ENCODE peak calls at places on chromosome 13, in five cellular contexts. B, D, L, R and H are unnamed samples. For H3K27me3, the result is how much of the 10 kb centered on the place peaks cover.

GRCh38 chr13:75279834-75280369 is 202.1 kb downstream of the TBC1D4 start:
- DNase-seq in B (no peak), D (no peak), L (no peak), R (no peak), H (no peak)

GRCh38 chr13:42377640-42378382 is 105.9 kb downstream of the AKAP11 start:
- DNase-seq in B (no peak), L (no peak), D (no peak), R (no peak), H (no peak)

GRCh38 chr13:111855016-111855590 is 211.8 kb upstream of the SOX1 start:
- DNase-seq in R (no peak), D (no peak), B (no peak), L (no peak), H (no peak)

GRCh38 chr13:79604752-79605151 is 123.8 kb downstream of the NDFIP2 start:
- DNase-seq in L (no peak), B (no peak), R (no peak), D (no peak), H (peak)

GRCh38 chr13:50127726-50128291 is 112.6 kb downstream of the KCNRG start:
- DNase-seq in D (no peak), L (no peak), R (no peak), B (peak), H (no peak)

GRCh38 chr13:109211616-109212015 is 574.8 kb downstream of the IRS2 start:
- DNase-seq in B (no peak), L (no peak), D (no peak), R (no peak), H (peak)

GRCh38 chr13:19053561-19053960 is 128.1 kb downstream of the TUBA3C start:
- DNase-seq in R (no peak), D (no peak), L (no peak), B (no peak), H (no peak)

GRCh38 chr13:98476106-98476505 is 100.8 kb downstream of the STK24 start:
- DNase-seq in R (no peak), D (no peak), B (no peak), L (no peak), H (no peak)

GRCh38 chr13:110137677-110138008 is 169.3 kb downstream of the COL4A1 start:
- DNase-seq in L (peak), D (no peak), R (no peak), B (no peak), H (no peak)

GRCh38 chr13:110125157-110125556 is 181.8 kb downstream of the COL4A1 start:
- DNase-seq in D (no peak), R (no peak), B (no peak), L (no peak), H (no peak)

GRCh38 chr13:46339035-46339666 is 47.9 kb downstream of the RUBCNL start:
- DNase-seq in B (no peak), R (no peak), L (peak), D (no peak), H (peak)

GRCh38 chr13:85590231-85590931 is 208.8 kb downstream of the SLITRK6 start:
- DNase-seq in B (no peak), R (no peak), D (no peak), L (no peak), H (peak)

GRCh38 chr13:79679334-79679733 is 198.4 kb downstream of the NDFIP2 start:
- DNase-seq in D (peak), R (peak), L (peak), B (no peak), H (peak)

GRCh38 chr13:47933688-47934011 is 67.4 kb downstream of the SUCLA2 start:
- DNase-seq in B (no peak), D (no peak), L (no peak), R (no peak), H (peak)

GRCh38 chr13:27263438-27263837 is 7.2 kb upstream of the RASL11A start:
- DNase-seq in R (no peak), L (no peak), D (no peak), B (no peak), H (no peak)

GRCh38 chr13:99967884-99968520 is 3.6 kb downstream of the ZIC5 start:
- DNase-seq in R (no peak), L (no peak), D (no peak), B (no peak), H (no peak)

GRCh38 chr13:105147481-105147880 is 1388.0 kb downstream of the EFNB2 start:
- DNase-seq in D (no peak), B (no peak), L (no peak), R (no peak), H (no peak)

GRCh38 chr13:50891206-50891605 is 18.4 kb upstream of the RNASEH2B start:
- DNase-seq in R (no peak), D (no peak), L (no peak), B (no peak), H (no peak)

GRCh38 chr13:63449549-63449948 is 2033.9 kb upstream of the PCDH20 start:
- DNase-seq in R (no peak), L (no peak), D (no peak), B (no peak), H (no peak)

GRCh38 chr13:32585625-32586021 is 629 bp upstream of the PDS5B start:
- DNase-seq in B (peak), R (no peak), L (peak), D (no peak), H (no peak)

DNA sequence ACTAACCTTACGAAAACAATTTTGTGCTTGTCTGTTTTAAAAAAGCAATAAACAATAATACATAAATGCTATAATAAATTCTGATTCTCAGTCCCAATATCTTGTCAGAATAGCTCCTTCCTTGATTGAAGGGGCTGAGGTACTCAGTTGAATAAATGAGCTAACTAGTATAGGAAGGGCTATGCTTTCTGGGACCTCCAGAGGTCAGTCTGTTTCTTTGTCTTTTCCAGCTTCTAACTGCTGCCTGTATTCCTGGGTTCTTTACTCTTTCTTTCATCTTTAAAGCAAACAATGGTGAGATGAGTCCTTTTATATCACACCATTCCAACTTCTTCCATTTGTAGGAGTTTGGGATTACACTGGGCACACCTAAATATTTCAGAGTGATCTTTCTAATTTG is 1297.0 kb upstream of the ATXN8OS start:
- DNase-seq in B (no peak), D (no peak), R (no peak), L (no peak), H (no peak)
- TF ChIP-seq CTCF in B (no peak), D (no peak), R (no peak), L (no peak), H (no peak)

DNA sequence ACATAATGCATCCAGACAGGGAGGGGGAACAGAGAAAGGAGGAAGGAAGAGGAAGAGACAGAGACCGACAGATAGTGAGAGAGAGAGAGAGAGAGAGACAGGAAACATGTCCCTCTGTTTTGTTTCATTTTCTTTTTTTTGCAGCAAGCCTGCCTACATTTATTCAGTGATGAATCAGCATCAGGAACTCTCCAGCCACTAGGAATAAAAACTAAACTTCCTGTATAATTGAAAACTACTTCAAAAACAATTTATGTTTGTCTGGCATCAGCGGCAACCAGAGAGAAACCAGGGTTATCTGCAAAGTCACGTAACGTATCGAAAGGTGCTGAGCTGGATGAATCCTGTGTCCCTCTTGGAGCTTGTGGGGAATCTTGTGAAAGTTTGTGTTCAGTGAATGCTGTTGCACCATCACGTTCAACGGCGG is 148.6 kb upstream of the SOX21 start:
- DNase-seq in L (no peak), B (no peak), R (no peak), D (no peak), H (peak)
- H3K4me3 ChIP-seq in L (peak), B (peak), R (peak), D (peak), H (peak)

DNA sequence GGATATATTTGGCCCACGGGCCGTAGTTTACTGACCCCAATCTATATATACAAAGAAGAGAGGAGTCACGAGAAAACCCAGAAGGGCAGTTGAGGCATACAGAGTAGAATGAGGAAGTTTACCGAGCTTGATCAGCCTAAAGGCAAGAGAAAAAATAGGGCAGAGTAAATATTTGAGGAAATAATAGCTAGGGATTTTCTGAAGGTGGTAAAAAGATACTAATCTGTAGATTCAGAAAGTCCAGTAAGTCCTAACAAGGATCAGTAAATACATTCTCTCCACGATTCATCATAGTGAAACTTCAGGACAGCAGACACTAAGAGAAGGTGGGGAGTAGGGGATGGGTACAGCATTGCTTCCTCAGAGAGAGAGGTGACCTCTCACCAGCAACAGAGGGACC is 248.1 kb downstream of the ATP8A2 start:
- DNase-seq in B (no peak), L (no peak), R (no peak), D (no peak), H (no peak)
- H3K27me3 ChIP-seq in B (under half), L (under half), R (under half), D (under half), H (under half)

GRCh38 chr13:30617315-30618185 is at the start of gene USPL1:
- DNase-seq in D (peak), L (peak), R (peak), B (peak), H (peak)
- TF ChIP-seq CTCF in D (peak), L (peak), R (peak), B (peak), H (peak)

GRCh38 chr13:76335463-76335862 is 550.7 kb downstream of the KCTD12 start:
- DNase-seq in B (no peak), R (no peak), D (no peak), L (no peak), H (no peak)

GRCh38 chr13:76330216-76330615 is 556.0 kb downstream of the KCTD12 start:
- DNase-seq in B (no peak), L (no peak), D (no peak), R (no peak), H (no peak)

GRCh38 chr13:76330756-76331155 is 555.4 kb downstream of the KCTD12 start:
- DNase-seq in L (no peak), D (no peak), R (no peak), B (no peak), H (no peak)

GRCh38 chr13:76329004-76329403 is 557.2 kb downstream of the KCTD12 start:
- DNase-seq in R (no peak), L (no peak), B (no peak), D (no peak), H (no peak)

DNA sequence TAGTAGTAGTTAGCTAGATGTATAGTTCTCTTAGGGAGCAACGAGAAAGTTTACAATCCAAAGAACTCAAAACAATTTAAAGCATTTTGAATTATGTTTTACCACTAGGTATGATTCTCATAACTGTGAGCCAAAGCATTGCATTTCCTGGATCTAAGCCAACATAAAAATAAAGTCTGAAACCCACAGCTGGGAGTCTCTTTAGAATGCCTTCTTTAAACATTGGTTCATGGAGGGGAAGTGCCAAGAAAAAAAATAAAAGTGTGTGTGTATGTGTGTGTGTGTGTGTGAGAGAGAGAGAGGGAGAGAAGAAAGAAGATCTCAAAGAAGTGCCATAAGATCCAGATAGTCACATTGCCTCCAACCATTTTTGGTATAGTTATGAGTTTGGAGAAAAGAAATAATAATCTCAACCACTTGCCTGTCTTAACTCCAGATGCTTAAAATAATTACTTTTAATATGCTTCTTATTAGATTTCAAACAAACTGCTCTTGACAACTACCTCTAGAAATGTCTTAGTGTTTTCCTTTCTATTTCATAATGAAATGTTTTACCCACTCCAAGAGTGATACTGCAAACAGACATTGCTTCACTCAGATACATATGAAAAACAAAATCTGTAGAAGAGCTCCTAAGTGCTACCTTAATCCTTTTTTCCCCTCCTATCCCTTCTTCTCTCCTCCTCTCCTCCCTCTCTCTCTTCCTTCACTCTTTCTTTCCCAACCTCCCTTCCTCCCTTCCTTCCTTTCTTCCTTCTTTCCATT is 554.1 kb downstream of the KCTD12 start:
- DNase-seq in L (no peak), B (no peak), R (no peak), D (peak), H (no peak)
- H3K4me3 ChIP-seq in L (no peak), B (no peak), R (no peak), D (no peak), H (no peak)